ENCODE peak calls at places on chromosome X, in eight cellular contexts. E, P, S, C, I, F, N and M are unnamed samples.

GRCh38 chrX:51002160-51002632 is 91.7 kb downstream of the BMP15 start:
- DNase-seq in I (no peak), S (no peak), P (no peak), N (no peak), E (no peak), C (no peak), F (no peak), M (no peak)

GRCh38 chrX:38558681-38559080 is 2.7 kb upstream of the TSPAN7 start:
- DNase-seq in E (no peak), I (no peak), P (no peak), F (no peak), C (no peak), S (no peak), N (no peak), M (no peak)

GRCh38 chrX:107741318-107741813 is 34.2 kb downstream of the TSC22D3 start:
- DNase-seq in C (no peak), P (no peak), I (no peak), F (no peak), E (no peak), N (no peak), S (no peak), M (no peak)

GRCh38 chrX:68751372-68751771 is 77.4 kb upstream of the EFNB1 start:
- DNase-seq in C (no peak), F (no peak), I (no peak), E (no peak), S (no peak), N (no peak), P (no peak), M (no peak)

GRCh38 chrX:134661295-134661694 is 3.0 kb upstream of the PLAC1 start:
- DNase-seq in S (no peak), N (no peak), I (no peak), C (no peak), E (no peak), F (no peak), P (no peak), M (no peak)

GRCh38 chrX:1041051-1041450 is 171.4 kb downstream of the CRLF2 start:
- DNase-seq in F (no peak), P (peak), I (no peak), E (no peak), S (no peak), N (no peak), C (no peak), M (no peak)

GRCh38 chrX:71128915-71129765 is 10.7 kb downstream of the MED12 start:
- DNase-seq in I (peak), E (peak), P (peak), S (peak), C (peak), F (no peak), N (peak), M (no peak)

GRCh38 chrX:71256051-71256450 is 2.1 kb upstream of the ZMYM3 start:
- DNase-seq in S (peak), N (no peak), E (no peak), C (no peak), P (no peak), I (no peak), F (no peak), M (no peak)

GRCh38 chrX:107700317-107700774 is 72.0 kb downstream of the PRPS1 start:
- DNase-seq in P (peak), C (peak), N (no peak), F (no peak), S (peak), E (no peak), I (no peak), M (no peak)

GRCh38 chrX:103488332-103488731 is 31.0 kb downstream of the RAB40A start:
- DNase-seq in P (no peak), F (no peak), E (no peak), N (peak), I (no peak), C (no peak), S (no peak), M (no peak)

GRCh38 chrX:68672581-68673318 is 25.3 kb downstream of the STARD8 start:
- DNase-seq in F (no peak), P (no peak), I (no peak), S (no peak), C (no peak), N (no peak), E (no peak), M (no peak)

GRCh38 chrX:20046864-20047263 is 56.0 kb upstream of the BCLAF3 start:
- DNase-seq in I (no peak), E (no peak), F (no peak), N (no peak), C (no peak), S (no peak), P (no peak), M (no peak)

GRCh38 chrX:63506320-63506719 is 155.2 kb upstream of the SPIN4 start:
- DNase-seq in N (peak), P (no peak), F (no peak), S (peak), E (no peak), C (peak), I (no peak), M (no peak)

GRCh38 chrX:18894156-18894555 is 89.8 kb downstream of the PHKA2 start:
- DNase-seq in C (no peak), F (no peak), E (no peak), I (no peak), S (no peak), P (no peak), N (no peak), M (no peak)

GRCh38 chrX:130110379-130111219 is at the start of gene ELF4:
- DNase-seq in N (peak), P (peak), I (no peak), F (no peak), E (no peak), S (peak), C (no peak), M (no peak)

GRCh38 chrX:42128020-42128419 is 204.7 kb upstream of the CASK start:
- DNase-seq in C (no peak), I (no peak), N (no peak), E (no peak), P (no peak), S (no peak), F (no peak), M (no peak)

GRCh38 chrX:118499295-118499694 is 3.7 kb downstream of the DOCK11 start:
- DNase-seq in I (no peak), F (no peak), S (no peak), N (peak), C (no peak), E (no peak), P (no peak), M (no peak)

GRCh38 chrX:11434607-11435006 is 141.4 kb downstream of the AMELX start:
- DNase-seq in N (no peak), C (no peak), P (no peak), F (no peak), E (no peak), S (no peak), I (no peak), M (no peak)